ENCODE peak calls at places on chromosomes 1 and 21, in five cellular contexts. One of them, this sample, is unnamed.

GRCh38 chr1:172473302-172473701 is 29.4 kb upstream of the PIGC start:
- DNase-seq in brain microvascular endothelial cell: no peak
- DNase-seq in activated CD8-positive, alpha-beta memory T cell treated with anti-CD3 and anti-CD28 coated beads, Interleukin-2, amount 50 U/mL, for 48 hours: no peak
- DNase-seq in A549: no peak
- DNase-seq in GM04503: no peak
- DNase-seq in this sample: no peak

GRCh38 chr1:39652105-39652504 is 12.7 kb upstream of the HEYL start:
- DNase-seq in activated CD8-positive, alpha-beta memory T cell treated with anti-CD3 and anti-CD28 coated beads, Interleukin-2, amount 50 U/mL, for 48 hours: no peak
- DNase-seq in brain microvascular endothelial cell: no peak
- DNase-seq in GM04503: no peak
- DNase-seq in A549: no peak
- DNase-seq in this sample: no peak

GRCh38 chr21:37008705-37009104 is 2.2 kb downstream of the RIPPLY3 start:
- DNase-seq in activated CD8-positive, alpha-beta memory T cell treated with anti-CD3 and anti-CD28 coated beads, Interleukin-2, amount 50 U/mL, for 48 hours: no peak
- DNase-seq in GM04503: no peak
- DNase-seq in A549: no peak
- DNase-seq in brain microvascular endothelial cell: no peak
- DNase-seq in this sample: no peak

GRCh38 chr1:29975036-29975694 is 738.8 kb downstream of the PTPRU start:
- DNase-seq in A549: peak
- DNase-seq in activated CD8-positive, alpha-beta memory T cell treated with anti-CD3 and anti-CD28 coated beads, Interleukin-2, amount 50 U/mL, for 48 hours: no peak
- DNase-seq in brain microvascular endothelial cell: peak
- DNase-seq in GM04503: no peak
- DNase-seq in this sample: peak

GRCh38 chr1:77143529-77144121 is 75.6 kb downstream of the PIGK start:
- DNase-seq in A549: peak
- DNase-seq in activated CD8-positive, alpha-beta memory T cell treated with anti-CD3 and anti-CD28 coated beads, Interleukin-2, amount 50 U/mL, for 48 hours: no peak
- DNase-seq in GM04503: no peak
- DNase-seq in brain microvascular endothelial cell: no peak
- DNase-seq in this sample: no peak

GRCh38 chr1:25661043-25661807 is 44.6 kb downstream of the MAN1C1 start:
- DNase-seq in A549: no peak
- DNase-seq in brain microvascular endothelial cell: no peak
- DNase-seq in activated CD8-positive, alpha-beta memory T cell treated with anti-CD3 and anti-CD28 coated beads, Interleukin-2, amount 50 U/mL, for 48 hours: peak
- DNase-seq in GM04503: no peak
- DNase-seq in this sample: no peak

GRCh38 chr1:165129568-165130164 is 226.8 kb downstream of the LMX1A start:
- DNase-seq in activated CD8-positive, alpha-beta memory T cell treated with anti-CD3 and anti-CD28 coated beads, Interleukin-2, amount 50 U/mL, for 48 hours: peak
- DNase-seq in A549: peak
- DNase-seq in brain microvascular endothelial cell: peak
- DNase-seq in GM04503: no peak
- DNase-seq in this sample: no peak

GRCh38 chr1:78630600-78630999 is 10.4 kb downstream of the IFI44L start:
- DNase-seq in activated CD8-positive, alpha-beta memory T cell treated with anti-CD3 and anti-CD28 coated beads, Interleukin-2, amount 50 U/mL, for 48 hours: no peak
- DNase-seq in GM04503: no peak
- DNase-seq in A549: no peak
- DNase-seq in brain microvascular endothelial cell: no peak
- DNase-seq in this sample: no peak

GRCh38 chr21:45043541-45044020 is 30.8 kb upstream of the ADARB1 start:
- DNase-seq in brain microvascular endothelial cell: no peak
- DNase-seq in activated CD8-positive, alpha-beta memory T cell treated with anti-CD3 and anti-CD28 coated beads, Interleukin-2, amount 50 U/mL, for 48 hours: no peak
- DNase-seq in A549: no peak
- DNase-seq in GM04503: no peak
- DNase-seq in this sample: no peak

GRCh38 chr21:25995283-25995682 is 175.3 kb downstream of the APP start:
- DNase-seq in activated CD8-positive, alpha-beta memory T cell treated with anti-CD3 and anti-CD28 coated beads, Interleukin-2, amount 50 U/mL, for 48 hours: no peak
- DNase-seq in brain microvascular endothelial cell: no peak
- DNase-seq in A549: no peak
- DNase-seq in GM04503: no peak
- DNase-seq in this sample: no peak

GRCh38 chr21:46126321-46127238 is 28.7 kb downstream of the COL6A2 start:
- DNase-seq in GM04503: no peak
- DNase-seq in brain microvascular endothelial cell: no peak
- DNase-seq in A549: no peak
- DNase-seq in activated CD8-positive, alpha-beta memory T cell treated with anti-CD3 and anti-CD28 coated beads, Interleukin-2, amount 50 U/mL, for 48 hours: peak
- DNase-seq in this sample: peak

GRCh38 chr21:26982767-26983166 is 15.9 kb upstream of the ADAMTS5 start:
- DNase-seq in brain microvascular endothelial cell: no peak
- DNase-seq in activated CD8-positive, alpha-beta memory T cell treated with anti-CD3 and anti-CD28 coated beads, Interleukin-2, amount 50 U/mL, for 48 hours: no peak
- DNase-seq in GM04503: no peak
- DNase-seq in A549: no peak
- DNase-seq in this sample: no peak

GRCh38 chr1:241331328-241331693 is 25.7 kb downstream of the RGS7 start:
- DNase-seq in activated CD8-positive, alpha-beta memory T cell treated with anti-CD3 and anti-CD28 coated beads, Interleukin-2, amount 50 U/mL, for 48 hours: no peak
- DNase-seq in GM04503: no peak
- DNase-seq in brain microvascular endothelial cell: no peak
- DNase-seq in A549: no peak
- DNase-seq in this sample: no peak

GRCh38 chr1:79005945-79006344 is 585 bp downstream of the ADGRL4 start:
- DNase-seq in brain microvascular endothelial cell: no peak
- DNase-seq in A549: no peak
- DNase-seq in GM04503: no peak
- DNase-seq in activated CD8-positive, alpha-beta memory T cell treated with anti-CD3 and anti-CD28 coated beads, Interleukin-2, amount 50 U/mL, for 48 hours: no peak
- DNase-seq in this sample: no peak

GRCh38 chr1:93552751-93553455 is 105.0 kb downstream of the FNBP1L start:
- DNase-seq in A549: no peak
- DNase-seq in brain microvascular endothelial cell: peak
- DNase-seq in GM04503: peak
- DNase-seq in activated CD8-positive, alpha-beta memory T cell treated with anti-CD3 and anti-CD28 coated beads, Interleukin-2, amount 50 U/mL, for 48 hours: no peak
- DNase-seq in this sample: no peak

GRCh38 chr1:238061967-238062613 is 171.4 kb upstream of the ZP4 start:
- DNase-seq in A549: no peak
- DNase-seq in brain microvascular endothelial cell: no peak
- DNase-seq in activated CD8-positive, alpha-beta memory T cell treated with anti-CD3 and anti-CD28 coated beads, Interleukin-2, amount 50 U/mL, for 48 hours: no peak
- DNase-seq in GM04503: no peak
- DNase-seq in this sample: no peak